ENCODE peak calls at places on chromosomes 4 and X, in eight cellular contexts. K is effector CD4-positive, alpha-beta T cell; Q is NCI-H345; M is progenitor cell of endocrine pancreas; S is occipital lobe; D is heart left ventricle; W is astrocyte of the cerebellum; I is Kasumi-1. N is an unnamed sample.

GRCh38 chrX:42973321-42973720 is 195.4 kb upstream of the PPP1R2C start:
- DNase-seq in I (no peak), S (no peak), Q (no peak), D (no peak), W (no peak), K (no peak), M (no peak), N (no peak)

GRCh38 chrX:8306296-8306975 is 135.4 kb upstream of the VCX2 start:
- DNase-seq in I (no peak), W (no peak), S (no peak), D (no peak), K (no peak), Q (no peak), M (no peak), N (no peak)

GRCh38 chr4:26342328-26343040 is 21.7 kb downstream of the RBPJ start:
- DNase-seq in I (no peak), M (no peak), Q (no peak), W (peak), D (no peak), S (no peak), K (no peak), N (peak)

GRCh38 chr4:151376540-151376939 is 32.4 kb upstream of the FHIP1A start:
- DNase-seq in K (no peak), W (no peak), D (no peak), S (no peak), Q (no peak), M (no peak), I (no peak), N (no peak)

GRCh38 chr4:6724461-6725111 is 8.6 kb downstream of the BLOC1S4 start:
- DNase-seq in M (no peak), K (no peak), Q (no peak), D (no peak), W (no peak), I (no peak), S (no peak), N (peak)

GRCh38 chrX:44503550-44503949 is 39.1 kb downstream of the FUNDC1 start:
- DNase-seq in W (no peak), Q (no peak), D (no peak), S (no peak), K (no peak), I (no peak), M (no peak), N (no peak)

GRCh38 chrX:41449615-41450014 is 2.5 kb downstream of the NYX start:
- DNase-seq in S (no peak), W (no peak), M (no peak), K (no peak), D (no peak), Q (peak), I (peak), N (no peak)

GRCh38 chr4:18850763-18851331 is 829.3 kb upstream of the LCORL start:
- DNase-seq in S (no peak), I (no peak), W (no peak), Q (no peak), K (no peak), D (no peak), M (no peak), N (no peak)

GRCh38 chrX:110082156-110082555 is 79.2 kb downstream of the TMEM164 start:
- DNase-seq in Q (peak), D (no peak), I (no peak), W (peak), K (no peak), M (no peak), S (no peak), N (no peak)

GRCh38 chr4:173218411-173219125 is 50.0 kb downstream of the GALNT7 start:
- DNase-seq in K (no peak), S (no peak), W (peak), D (no peak), Q (no peak), M (no peak), I (no peak), N (peak)